ENCODE peak calls at places on chromosomes 16 and 17, in nine cellular contexts. Y is activated CD8-positive, alpha-beta memory T cell treated with anti-CD3 and anti-CD28 coated beads for 24 hours; T is lower lobe of right lung; H is CD8-positive, alpha-beta T cell; Q is left ventricle myocardium inferior; J is stimulated activated CD8-positive, alpha-beta memory T cell treated with anti-CD3 and anti-CD28 coated beads, Interleukin-2, amount 100 ng/mL, for 48 hours; S is mesenchymal stem cell; G is SHP77 treated with DMSO at 0.1 percent for 48 hours; B is NCI-H460. O is an unnamed sample.

GRCh38 chr17:41796066-41796895 is 9.8 kb upstream of the JUP start:
- DNase-seq in Q (no peak), J (no peak), B (no peak), H (no peak), G (no peak), S (no peak), Y (no peak), T (no peak), O (no peak)

GRCh38 chr17:51857052-51857593 is 301.4 kb downstream of the CA10 start:
- DNase-seq in Q (no peak), G (peak), S (no peak), J (no peak), H (no peak), B (no peak), T (no peak), Y (no peak), O (peak)

GRCh38 chr16:28623172-28623711 is 13.4 kb upstream of the SULT1A1 start:
- DNase-seq in Q (peak), B (no peak), J (peak), Y (peak), S (no peak), H (peak), T (peak), G (peak), O (peak)

GRCh38 chr16:12766853-12767252 is 36.8 kb downstream of the CPPED1 start:
- DNase-seq in T (no peak), Y (no peak), H (no peak), S (no peak), B (no peak), G (no peak), Q (no peak), J (no peak), O (no peak)

GRCh38 chr17:81509687-81510523 is 2.7 kb downstream of the ACTG1 start:
- DNase-seq in J (no peak), T (no peak), S (no peak), H (peak), G (no peak), B (no peak), Q (no peak), Y (peak), O (no peak)

GRCh38 chr17:58621174-58621573 is 70.7 kb downstream of the TEX14 start:
- DNase-seq in Q (no peak), Y (no peak), B (no peak), J (no peak), G (no peak), H (no peak), T (no peak), S (no peak), O (no peak)

GRCh38 chr17:37648555-37648954 is 5.3 kb upstream of the DDX52 start:
- DNase-seq in B (no peak), J (no peak), S (peak), Y (no peak), G (no peak), H (no peak), T (no peak), Q (no peak), O (no peak)

GRCh38 chr16:35186045-35186759 is 1726.8 kb downstream of the TP53TG3F start:
- DNase-seq in S (no peak), Y (no peak), B (no peak), T (peak), G (no peak), H (no peak), Q (no peak), J (no peak), O (no peak)

GRCh38 chr17:18185832-18186231 is 2.2 kb downstream of the ALKBH5 start:
- DNase-seq in H (no peak), T (no peak), B (no peak), Q (no peak), Y (no peak), G (no peak), J (no peak), S (peak), O (no peak)

GRCh38 chr17:4550534-4551039 is 4.6 kb downstream of the MYBBP1A start:
- DNase-seq in B (no peak), G (no peak), Q (no peak), T (no peak), Y (no peak), H (no peak), S (no peak), J (no peak), O (no peak)

GRCh38 chr16:11032922-11033291 is 88.5 kb downstream of the CLEC16A start:
- DNase-seq in Q (peak), S (peak), H (no peak), T (no peak), G (no peak), B (no peak), Y (no peak), J (no peak), O (no peak)

GRCh38 chr17:6473128-6473767 is 29.0 kb downstream of the PIMREG start:
- DNase-seq in S (peak), T (peak), Y (peak), B (peak), Q (peak), H (peak), G (peak), J (peak), O (no peak)

GRCh38 chr17:36641877-36642845 is 40.8 kb downstream of the MRM1 start:
- DNase-seq in J (no peak), Y (peak), H (peak), T (no peak), B (no peak), G (no peak), S (no peak), Q (no peak), O (no peak)

GRCh38 chr17:66542183-66542966 is 240.0 kb downstream of the PRKCA start:
- DNase-seq in Q (no peak), T (no peak), Y (peak), H (no peak), J (no peak), G (no peak), S (peak), B (no peak), O (no peak)

GRCh38 chr17:45294506-45294905 is 22.3 kb downstream of the MAP3K14 start:
- DNase-seq in G (no peak), S (peak), Y (no peak), H (no peak), J (no peak), Q (peak), B (no peak), T (no peak), O (no peak)

GRCh38 chr16:88639231-88640038 is 1.1 kb downstream of the IL17C start:
- DNase-seq in H (no peak), J (no peak), G (no peak), B (no peak), Y (no peak), Q (no peak), T (peak), S (no peak), O (no peak)

GRCh38 chr16:75997606-75998005 is 271.3 kb upstream of the CPHXL start:
- DNase-seq in Q (no peak), B (no peak), S (no peak), J (no peak), H (no peak), G (no peak), Y (no peak), T (no peak), O (no peak)

GRCh38 chr16:28975158-28975603 is 603 bp downstream of the SPNS1 start:
- DNase-seq in T (no peak), Q (no peak), J (no peak), Y (no peak), S (peak), H (no peak), B (no peak), G (no peak), O (no peak)

GRCh38 chr17:43976956-43977837 is 23.5 kb upstream of the PYY start:
- DNase-seq in Q (no peak), H (no peak), B (no peak), G (no peak), J (no peak), T (no peak), S (no peak), Y (no peak), O (no peak)

GRCh38 chr17:61389670-61390478 is 9.8 kb upstream of the TBX2 start:
- DNase-seq in S (peak), H (peak), G (no peak), Y (peak), B (peak), Q (no peak), J (no peak), T (no peak), O (no peak)

GRCh38 chr17:82446124-82446523 is 4.4 kb downstream of the CYBC1 start:
- DNase-seq in S (no peak), J (no peak), Y (no peak), G (no peak), T (no peak), H (no peak), Q (no peak), B (no peak), O (no peak)

GRCh38 chr17:384622-385194 is 32.1 kb upstream of the RPH3AL start:
- DNase-seq in Y (no peak), G (no peak), T (no peak), S (no peak), Q (no peak), H (no peak), B (no peak), J (no peak), O (no peak)

GRCh38 chr17:75740215-75740614 is 19.0 kb downstream of the ITGB4 start:
- DNase-seq in Q (no peak), G (no peak), Y (no peak), B (no peak), T (no peak), H (no peak), J (no peak), S (no peak), O (no peak)

GRCh38 chr17:59451706-59452105 is 113.7 kb upstream of the DHX40 start:
- DNase-seq in G (no peak), J (no peak), Y (no peak), S (peak), T (no peak), B (no peak), Q (no peak), H (no peak), O (no peak)

GRCh38 chr17:50908860-50909764 is 43.0 kb upstream of the TOB1 start:
- DNase-seq in B (no peak), G (no peak), Q (peak), T (peak), S (no peak), Y (no peak), H (peak), J (no peak), O (no peak)

GRCh38 chr16:19607610-19608280 is 52.2 kb downstream of the VPS35L start:
- DNase-seq in H (no peak), T (no peak), B (no peak), Q (no peak), S (no peak), G (no peak), J (no peak), Y (no peak), O (no peak)

GRCh38 chr17:38333635-38334295 is 10.0 kb downstream of the GPR179 start:
- DNase-seq in S (peak), H (peak), Q (no peak), J (peak), G (no peak), T (peak), B (peak), Y (peak), O (no peak)

O was measured in NCI-H2029 treated with DMSO at 0.1 percent for 48 hours.